ENCODE peak calls at places on chromosomes 6 and 20, in six cellular contexts. U is SK-N-SH, K is ACHN, D is WTC11, O is head of caudate nucleus, A is D341Med. S is an unnamed sample.

GRCh38 chr6:157813191-157813590 is 9.9 kb upstream of the SNX9 start:
- DNase-seq in D (no peak), A (no peak), K (no peak), U (no peak), O (no peak), S (no peak)

GRCh38 chr6:34201455-34202098 is 35.1 kb upstream of the HMGA1 start:
- DNase-seq in D (no peak), A (no peak), U (no peak), O (no peak), K (no peak), S (no peak)

GRCh38 chr6:111276736-111277135 is 189.4 kb downstream of the SLC16A10 start:
- DNase-seq in U (no peak), K (no peak), O (no peak), D (no peak), A (no peak), S (no peak)

GRCh38 chr6:137188855-137189254 is 15.4 kb upstream of the IL22RA2 start:
- DNase-seq in O (no peak), D (no peak), A (no peak), U (no peak), K (peak), S (no peak)

GRCh38 chr20:4326194-4327065 is 311.1 kb upstream of the RNF24 start:
- DNase-seq in K (no peak), O (no peak), D (no peak), U (no peak), A (no peak), S (no peak)

GRCh38 chr6:15086273-15087158 is 159.4 kb upstream of the JARID2 start:
- DNase-seq in U (no peak), K (no peak), D (no peak), O (no peak), A (no peak), S (no peak)

GRCh38 chr20:53949319-53949839 is 121.0 kb downstream of the BCAS1 start:
- DNase-seq in D (no peak), O (no peak), U (no peak), K (no peak), A (no peak), S (no peak)

GRCh38 chr20:3777726-3778629 is 3.3 kb downstream of the SPEF1 start:
- DNase-seq in D (peak), A (peak), K (no peak), U (peak), O (no peak), S (no peak)

GRCh38 chr6:134676307-134677281 is 273.3 kb downstream of the ALDH8A1 start:
- DNase-seq in O (no peak), D (no peak), A (no peak), K (peak), U (no peak), S (no peak)

GRCh38 chr6:104537185-104537584 is 322.5 kb downstream of the HACE1 start:
- DNase-seq in K (no peak), O (no peak), D (no peak), A (no peak), U (no peak), S (no peak)

GRCh38 chr6:82995066-82995465 is 70.6 kb downstream of the UBE3D start:
- DNase-seq in D (no peak), O (no peak), A (no peak), U (no peak), K (no peak), S (no peak)

GRCh38 chr20:45727044-45727443 is 4.9 kb downstream of the SPINT4 start:
- DNase-seq in K (no peak), O (no peak), U (no peak), A (no peak), D (no peak), S (no peak)

GRCh38 chr6:36958775-36959554 is 4.4 kb downstream of the PI16 start:
- DNase-seq in D (peak), K (no peak), U (no peak), A (no peak), O (no peak), S (no peak)

S was measured in HEK293T.